ENCODE peak calls at places on chromosome 6, in eight cellular contexts. J is fibroblast of mammary gland; K is Right ventricle myocardium inferior; T is activated CD8-positive, alpha-beta memory T cell treated with anti-CD3 and anti-CD28 coated beads for 48 hours; G is T-helper 2 cell; R is iPS DF 6.9; Y is iris pigment epithelial cell; U is pons. W is an unnamed sample.

GRCh38 chr6:166627875-166628849 is 1.1 kb upstream of the RPS6KA2 start:
- DNase-seq in J (peak; percentile 61), K (peak; percentile 92), T (peak; percentile 29), G (peak; percentile 52), R (no peak), Y (peak; percentile 73), U (peak; percentile 64), W (peak; percentile 49)

GRCh38 chr6:143673638-143674037 is 4.1 kb upstream of the PHACTR2 start:
- DNase-seq in J (peak; percentile 72), K (no peak), T (no peak), G (no peak), R (no peak), Y (peak; percentile 88), U (no peak), W (no peak)

GRCh38 chr6:46773201-46773855 is 19.9 kb upstream of the MEP1A start:
- DNase-seq in J (no peak), K (no peak), T (no peak), G (no peak), R (no peak), Y (no peak), U (no peak), W (no peak)

GRCh38 chr6:89410231-89411018 is 1.6 kb downstream of the RRAGD start:
- DNase-seq in J (no peak), K (no peak), T (no peak), G (no peak), R (no peak), Y (no peak), U (no peak), W (no peak)

GRCh38 chr6:96631248-96631647 is 68.3 kb downstream of the FHL5 start:
- DNase-seq in J (peak; percentile 20), K (no peak), T (no peak), G (no peak), R (no peak), Y (peak; percentile 15), U (no peak), W (no peak)

GRCh38 chr6:4446982-4447381 is 311.6 kb upstream of the ECI2 start:
- DNase-seq in J (peak; percentile 93), K (no peak), T (no peak), G (no peak), R (no peak), Y (peak; percentile 84), U (peak; percentile 38), W (no peak)

GRCh38 chr6:43733471-43734293 is 36.3 kb upstream of the VEGFA start:
- DNase-seq in J (no peak), K (no peak), T (peak; percentile 29), G (peak; percentile 65), R (no peak), Y (no peak), U (no peak), W (peak; percentile 35)

GRCh38 chr6:150747155-150747554 is 118.3 kb upstream of the MTHFD1L start:
- DNase-seq in J (no peak), K (no peak), T (no peak), G (no peak), R (no peak), Y (no peak), U (no peak), W (no peak)

GRCh38 chr6:106084106-106084963 is 1.8 kb upstream of the PRDM1 start:
- DNase-seq in J (peak; percentile 97), K (no peak), T (no peak), G (no peak), R (peak; percentile 63), Y (peak; percentile 78), U (peak; percentile 64), W (no peak)

GRCh38 chr6:168213121-168213524 is 106.5 kb downstream of the DACT2 start:
- DNase-seq in J (no peak), K (peak; percentile 42), T (no peak), G (no peak), R (no peak), Y (no peak), U (no peak), W (no peak)

GRCh38 chr6:138692978-138693909 is 80.3 kb upstream of the CCDC28A start:
- DNase-seq in J (peak; percentile 52), K (peak; percentile 85), T (no peak), G (peak; percentile 38), R (no peak), Y (peak; percentile 79), U (no peak), W (no peak)

GRCh38 chr6:31727034-31727716 is 1.9 kb downstream of the DDAH2 start:
- DNase-seq in J (no peak), K (peak; percentile 71), T (no peak), G (no peak), R (no peak), Y (no peak), U (no peak), W (no peak)

GRCh38 chr6:167465497-167465896 is 140.6 kb downstream of the TTLL2 start:
- DNase-seq in J (no peak), K (no peak), T (no peak), G (no peak), R (no peak), Y (no peak), U (no peak), W (no peak)

GRCh38 chr6:118574051-118574865 is 26.2 kb downstream of the PLN start:
- DNase-seq in J (peak; percentile 63), K (no peak), T (no peak), G (no peak), R (no peak), Y (peak; percentile 77), U (no peak), W (no peak)

GRCh38 chr6:82567621-82568020 is 204.0 kb downstream of the TPBG start:
- DNase-seq in J (peak; percentile 24), K (no peak), T (no peak), G (no peak), R (no peak), Y (no peak), U (no peak), W (no peak)

GRCh38 chr6:39003072-39003471 is 45.5 kb upstream of the GLP1R start:
- DNase-seq in J (no peak), K (no peak), T (no peak), G (no peak), R (no peak), Y (no peak), U (no peak), W (no peak)

GRCh38 chr6:35948725-35949124 is 27.8 kb upstream of the SRPK1 start:
- DNase-seq in J (peak; percentile 41), K (no peak), T (no peak), G (no peak), R (no peak), Y (peak; percentile 49), U (peak; percentile 1), W (no peak)

GRCh38 chr6:150857906-150858365 is 7.6 kb upstream of the MTHFD1L start:
- DNase-seq in J (no peak), K (no peak), T (no peak), G (no peak), R (no peak), Y (no peak), U (no peak), W (no peak)

GRCh38 chr6:43714311-43715055 is 26.9 kb upstream of the MRPS18A start:
- DNase-seq in J (peak; percentile 78), K (no peak), T (no peak), G (no peak), R (no peak), Y (no peak), U (no peak), W (no peak)

GRCh38 chr6:68559716-68560115 is 75.4 kb upstream of the ADGRB3 start:
- DNase-seq in J (no peak), K (no peak), T (no peak), G (no peak), R (no peak), Y (peak; percentile 7), U (peak; percentile 74), W (no peak)

GRCh38 chr6:76262240-76262639 is 189.8 kb upstream of the IMPG1 start:
- DNase-seq in J (no peak), K (no peak), T (no peak), G (no peak), R (no peak), Y (no peak), U (no peak), W (no peak)

GRCh38 chr6:90905351-90905750 is 318.5 kb upstream of the MAP3K7 start:
- DNase-seq in J (no peak), K (no peak), T (no peak), G (no peak), R (no peak), Y (no peak), U (no peak), W (no peak)

GRCh38 chr6:85065831-85066230 is 301.4 kb upstream of the TBX18 start:
- DNase-seq in J (peak; percentile 68), K (no peak), T (no peak), G (no peak), R (no peak), Y (no peak), U (no peak), W (no peak)

GRCh38 chr6:78489874-78490273 is 377.5 kb upstream of the IRAK1BP1 start:
- DNase-seq in J (peak; percentile 8), K (peak; percentile 20), T (no peak), G (no peak), R (no peak), Y (peak; percentile 78), U (no peak), W (no peak)

GRCh38 chr6:22043284-22043962 is 253.4 kb downstream of the PRL start:
- DNase-seq in J (peak; percentile 60), K (no peak), T (no peak), G (no peak), R (no peak), Y (no peak), U (no peak), W (no peak)

GRCh38 chr6:105431226-105431625 is 28.3 kb upstream of the PREP start:
- DNase-seq in J (peak; percentile 70), K (no peak), T (no peak), G (peak; percentile 25), R (peak; percentile 16), Y (peak; percentile 66), U (peak; percentile 67), W (no peak)

GRCh38 chr6:72620866-72621242 is 1.0 kb upstream of the KCNQ5 start:
- DNase-seq in J (no peak), K (peak; percentile 62), T (no peak), G (no peak), R (no peak), Y (no peak), U (no peak), W (peak; percentile 2)

GRCh38 chr6:33727126-33727525 is 15.6 kb upstream of the UQCC2 start:
- DNase-seq in J (no peak), K (no peak), T (no peak), G (no peak), R (no peak), Y (no peak), U (no peak), W (no peak)

GRCh38 chr6:4420160-4420865 is 284.9 kb upstream of the ECI2 start:
- DNase-seq in J (no peak), K (no peak), T (no peak), G (no peak), R (no peak), Y (no peak), U (no peak), W (no peak)

GRCh38 chr6:158472453-158472852 is 87.4 kb upstream of the TMEM181 start:
- DNase-seq in J (no peak), K (no peak), T (no peak), G (no peak), R (no peak), Y (no peak), U (no peak), W (no peak)

GRCh38 chr6:158771399-158772158 is 47.6 kb downstream of the EZR start:
- DNase-seq in J (no peak), K (no peak), T (no peak), G (no peak), R (no peak), Y (no peak), U (no peak), W (no peak)

GRCh38 chr6:53492860-53493634 is 51.9 kb downstream of the GCLC start:
- DNase-seq in J (peak; percentile 72), K (no peak), T (no peak), G (peak; percentile 30), R (no peak), Y (peak; percentile 59), U (peak; percentile 93), W (no peak)

GRCh38 chr6:133871131-133871530 is 17.8 kb upstream of the TCF21 start:
- DNase-seq in J (no peak), K (no peak), T (no peak), G (no peak), R (no peak), Y (no peak), U (no peak), W (no peak)

GRCh38 chr6:44969446-44970175 is 358.5 kb upstream of the RUNX2 start:
- DNase-seq in J (peak; percentile 36), K (no peak), T (no peak), G (no peak), R (no peak), Y (peak; percentile 69), U (no peak), W (no peak)

W was measured in effector CD8-positive, alpha-beta T cell.